ENCODE peak calls at places on chromosomes 4 and X, in four cellular contexts. S is mucosa of descending colon, H is tibial artery, V is GM23338. Q is an unnamed sample.
A peak's percentile ranks its signal among the peaks of the same experiment; 100 is the strongest.

GRCh38 chr4:76463568-76463967 is 28.5 kb downstream of the SHROOM3 start:
- DNase-seq in S (no peak), H (no peak), V (no peak), Q (no peak)

GRCh38 chr4:42313872-42314271 is 83.4 kb upstream of the SHISA3 start:
- DNase-seq in S (no peak), H (no peak), V (no peak), Q (no peak)

GRCh38 chr4:187811586-187811985 is 184.0 kb upstream of the ZFP42 start:
- DNase-seq in S (no peak), H (no peak), V (no peak), Q (no peak)

GRCh38 chr4:30399476-30399875 is 320.7 kb upstream of the PCDH7 start:
- DNase-seq in S (no peak), H (no peak), V (no peak), Q (no peak)

GRCh38 chr4:106627071-106627470 is 258.5 kb upstream of the GIMD1 start:
- DNase-seq in S (no peak), H (no peak), V (no peak), Q (no peak)

GRCh38 chrX:98506907-98507306 is 1623.2 kb downstream of the RPA4 start:
- DNase-seq in S (no peak), H (no peak), V (no peak), Q (no peak)

GRCh38 chrX:769796-770195 is 139.2 kb downstream of the SHOX start:
- DNase-seq in S (no peak), H (peak; percentile 13), V (peak; percentile 47), Q (no peak)

GRCh38 chrX:28610746-28611145 is 23.5 kb downstream of the IL1RAPL1 start:
- DNase-seq in S (no peak), H (no peak), V (no peak), Q (no peak)

GRCh38 chr4:150578745-150579470 is 3.0 kb upstream of the MAB21L2 start:
- DNase-seq in S (no peak), H (no peak), V (peak; percentile 77), Q (no peak)

GRCh38 chrX:17738002-17738713 is 865 bp downstream of the SCML1 start:
- DNase-seq in S (peak; percentile 50), H (peak; percentile 77), V (peak; percentile 46), Q (no peak)

DNA sequence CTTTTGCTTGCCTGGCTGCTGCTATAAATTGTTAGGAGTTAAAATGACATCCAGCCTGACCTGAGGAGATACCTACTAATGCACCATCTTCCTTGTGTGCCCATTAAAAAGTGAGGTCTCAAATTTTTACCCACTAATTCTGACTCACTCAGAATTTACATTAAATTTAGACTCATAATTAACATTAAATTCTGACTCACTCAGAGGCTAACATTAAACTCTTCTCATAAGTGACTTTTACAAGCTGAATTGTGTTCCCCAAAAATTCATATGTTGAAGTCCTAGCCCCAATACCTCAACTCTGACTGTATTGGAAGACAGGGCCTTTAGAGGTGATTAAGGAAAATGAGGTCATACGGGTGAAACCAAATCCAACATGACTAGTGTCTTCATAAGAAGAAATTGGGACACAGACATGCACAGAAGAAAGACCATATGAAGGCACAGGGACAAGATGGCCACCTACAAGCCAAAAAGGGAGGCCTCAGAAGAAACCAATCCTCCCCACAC is 11.8 kb downstream of the CASP6 start:
- DNase-seq in S (no peak), H (no peak), V (no peak), Q (no peak)
- H3K36me3 ChIP-seq in S (peaks cover 5% of the 10 kb centered on the region), H (peaks cover 67% of the 10 kb centered on the region), V (peaks cover 10% of the 10 kb centered on the region), Q (peaks cover 93% of the 10 kb centered on the region)

GRCh38 chr4:8236141-8236919 is 33.2 kb upstream of the HTRA3 start:
- DNase-seq in S (no peak), H (no peak), V (no peak), Q (no peak)

GRCh38 chr4:8238515-8239053 is 31.0 kb upstream of the HTRA3 start:
- DNase-seq in S (no peak), H (no peak), V (peak; percentile 83), Q (no peak)

GRCh38 chr4:8236920-8237195 is 32.7 kb upstream of the HTRA3 start:
- DNase-seq in S (no peak), H (no peak), V (no peak), Q (no peak)

GRCh38 chr4:8238061-8238511 is 31.5 kb upstream of the HTRA3 start:
- DNase-seq in S (peak; percentile 71), H (no peak), V (no peak), Q (no peak)

DNA sequence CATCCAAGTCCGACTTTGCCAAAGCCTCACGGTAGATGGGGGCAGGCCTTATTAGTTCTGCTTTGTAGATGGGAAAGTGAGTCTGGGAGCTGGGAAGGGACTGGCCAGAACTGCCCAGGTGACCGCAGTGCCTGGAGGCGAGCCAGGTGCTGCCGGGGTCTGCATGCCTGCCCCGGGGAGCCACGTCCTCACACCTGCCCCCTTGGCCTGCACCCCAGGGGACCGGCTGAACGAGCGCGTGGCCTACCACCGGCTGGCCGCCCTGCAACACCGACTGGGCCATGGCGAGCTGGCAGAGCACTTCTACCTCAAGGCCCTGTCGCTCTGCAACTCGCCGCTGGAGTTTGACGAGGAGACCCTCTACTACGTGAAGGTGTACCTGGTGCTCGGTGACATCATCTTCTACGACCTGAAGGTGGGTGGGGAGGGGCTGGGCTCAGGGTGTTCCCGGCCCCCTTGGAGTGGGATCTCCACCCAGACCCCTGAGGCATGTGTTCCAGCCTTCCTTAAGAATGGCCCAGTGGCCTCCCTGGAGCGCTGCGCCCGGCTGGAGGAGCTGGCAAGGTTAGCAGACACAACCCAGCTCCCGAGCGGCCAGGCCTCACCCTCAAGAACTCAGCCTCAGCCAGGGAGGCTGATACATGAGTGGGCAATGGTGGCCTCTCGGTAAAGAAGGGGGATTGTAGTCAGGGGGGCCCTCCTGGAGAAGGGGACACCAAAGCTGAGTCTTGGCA is 32.1 kb upstream of the HTRA3 start:
- DNase-seq in S (no peak), H (no peak), V (no peak), Q (no peak)
- H3K36me3 ChIP-seq in S (no peaks in the 10 kb centered on the region), H (no peaks in the 10 kb centered on the region), V (no peaks in the 10 kb centered on the region), Q (peaks cover 19% of the 10 kb centered on the region)

GRCh38 chr4:46254788-46255187 is 130.9 kb upstream of the GABRG1 start:
- DNase-seq in S (no peak), H (no peak), V (no peak), Q (no peak)

GRCh38 chr4:46258436-46258835 is 131.5 kb downstream of the GABRA2 start:
- DNase-seq in S (no peak), H (no peak), V (no peak), Q (no peak)
- H3K36me3 ChIP-seq in S (no peaks in the 10 kb centered on the region), H (no peaks in the 10 kb centered on the region), V (no peaks in the 10 kb centered on the region), Q (no peaks in the 10 kb centered on the region)

GRCh38 chrX:136878423-136878822 is 2.1 kb downstream of the RBMX start:
- DNase-seq in S (no peak), H (no peak), V (no peak), Q (no peak)
- H3K36me3 ChIP-seq in S (no peaks in the 10 kb centered on the region), H (peaks cover 12% of the 10 kb centered on the region), V (peaks cover 45% of the 10 kb centered on the region), Q (peaks cover 49% of the 10 kb centered on the region)

DNA sequence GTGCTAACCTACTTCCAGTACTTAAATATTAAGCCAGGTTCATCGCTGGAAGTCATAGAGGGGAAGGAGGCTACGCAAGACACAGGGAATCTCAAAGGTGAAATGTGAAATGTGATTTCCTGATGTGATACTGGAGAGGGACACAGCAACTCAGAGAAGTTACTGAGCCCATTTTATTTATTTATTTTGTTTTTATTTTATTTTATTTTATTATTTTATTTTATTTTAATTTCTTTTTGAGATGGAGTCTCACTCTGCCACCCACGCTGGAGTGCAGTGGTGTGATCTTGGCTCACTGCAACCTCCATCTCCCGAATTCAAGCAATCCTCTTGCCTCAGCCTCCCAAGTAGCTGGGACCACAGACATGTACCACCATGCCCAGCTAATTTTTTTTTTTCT is 19.7 kb downstream of the CLRN2 start:
- DNase-seq in S (no peak), H (no peak), V (no peak), Q (no peak)
- H3K36me3 ChIP-seq in S (no peaks in the 10 kb centered on the region), H (no peaks in the 10 kb centered on the region), V (no peaks in the 10 kb centered on the region), Q (no peaks in the 10 kb centered on the region)

GRCh38 chr4:94244829-94245185 is 37.1 kb downstream of the SMARCAD1 start:
- DNase-seq in S (no peak), H (no peak), V (no peak), Q (no peak)
- H3K36me3 ChIP-seq in S (no peaks in the 10 kb centered on the region), H (peaks cover 25% of the 10 kb centered on the region), V (peaks cover 32% of the 10 kb centered on the region), Q (peaks cover 52% of the 10 kb centered on the region)

GRCh38 chr4:3422808-3423297 is 18.9 kb upstream of the HGFAC start:
- DNase-seq in S (no peak), H (no peak), V (no peak), Q (no peak)
- H3K36me3 ChIP-seq in S (no peaks in the 10 kb centered on the region), H (peaks cover 8% of the 10 kb centered on the region), V (no peaks in the 10 kb centered on the region), Q (peaks cover 68% of the 10 kb centered on the region)

GRCh38 chr4:88605744-88606143 is 13.5 kb downstream of the HERC3 start:
- DNase-seq in S (no peak), H (no peak), V (no peak), Q (no peak)
- H3K36me3 ChIP-seq in S (no peaks in the 10 kb centered on the region), H (no peaks in the 10 kb centered on the region), V (no peaks in the 10 kb centered on the region), Q (peaks cover 19% of the 10 kb centered on the region)

DNA sequence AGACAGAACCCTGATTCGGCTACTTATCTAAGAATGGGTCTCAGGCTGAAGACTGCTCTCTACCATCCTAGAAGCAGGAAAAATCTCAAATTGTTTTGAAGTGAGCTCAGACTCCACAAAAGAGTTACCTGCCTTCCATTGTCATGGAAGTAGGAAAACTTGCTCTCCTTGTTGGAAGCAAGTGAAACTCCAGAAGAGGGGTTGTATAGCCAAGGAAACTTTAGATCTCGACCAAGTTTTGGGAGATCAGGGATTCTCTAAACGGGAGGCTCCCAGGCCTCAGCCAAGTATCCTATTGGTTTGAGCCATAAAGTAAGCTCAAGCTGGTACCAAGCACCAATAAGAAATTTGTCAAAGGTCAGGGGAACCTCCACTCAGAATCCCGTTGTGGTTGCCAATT is 9.2 kb upstream of the FHDC1 start:
- DNase-seq in S (no peak), H (no peak), V (peak; percentile 72), Q (peak; percentile 57)
- H3K36me3 ChIP-seq in S (no peaks in the 10 kb centered on the region), H (no peaks in the 10 kb centered on the region), V (peaks cover under 1% of the 10 kb centered on the region), Q (no peaks in the 10 kb centered on the region)